ENCODE peak calls at places on chromosomes 1 and 21, in nine cellular contexts. U is activated T-cell treated with anti-CD3 and anti-CD28 coated beads, Interleukin-2, amount 50 U/mL, for 72 hours; H is stimulated activated CD4-positive, alpha-beta T cell treated with anti-CD3 and anti-CD28 coated beads, Interleukin-12 subunit alpha, Interleukin-12 subunit beta, amount 100 ng/mL, for 4 hours; S is SW 1271; W is erythroblast; F is CD4-positive, alpha-beta T cell; K is cerebellar cortex; X is bronchial epithelial cell; Y is GM03348. E is an unnamed sample.

GRCh38 chr1:210663730-210664573 is 335.2 kb downstream of the HHAT start:
- DNase-seq in U (no peak), H (no peak), S (no peak), W (no peak), F (no peak), K (no peak), X (no peak), Y (no peak), E (no peak)

GRCh38 chr21:34803792-34804440 is 135.1 kb downstream of the CLIC6 start:
- DNase-seq in U (no peak), H (no peak), S (no peak), W (no peak), F (no peak), K (no peak), X (no peak), Y (no peak), E (no peak)

GRCh38 chr1:207941664-207942063 is 30.7 kb upstream of the CD34 start:
- DNase-seq in U (no peak), H (no peak), S (no peak), W (no peak), F (no peak), K (peak), X (peak), Y (peak), E (peak)

GRCh38 chr1:37872692-37873091 is 13.3 kb upstream of the MTF1 start:
- DNase-seq in U (no peak), H (no peak), S (no peak), W (no peak), F (no peak), K (no peak), X (no peak), Y (no peak), E (no peak)

GRCh38 chr1:24910751-24911650 is 19.1 kb downstream of the RUNX3 start:
- DNase-seq in U (peak), H (no peak), S (no peak), W (no peak), F (peak), K (peak), X (peak), Y (no peak), E (no peak)

GRCh38 chr1:3834701-3835100 is 22.3 kb downstream of the CEP104 start:
- DNase-seq in U (no peak), H (no peak), S (no peak), W (no peak), F (no peak), K (no peak), X (no peak), Y (no peak), E (no peak)

GRCh38 chr1:1946540-1946939 is 27.5 kb upstream of the TMEM52 start:
- DNase-seq in U (no peak), H (no peak), S (no peak), W (no peak), F (no peak), K (peak), X (no peak), Y (peak), E (peak)

GRCh38 chr1:226845624-226846023 is 24.8 kb upstream of the PSEN2 start:
- DNase-seq in U (no peak), H (no peak), S (no peak), W (no peak), F (no peak), K (no peak), X (no peak), Y (no peak), E (no peak)

GRCh38 chr1:87314101-87314500 is 14.6 kb upstream of the LMO4 start:
- DNase-seq in U (no peak), H (no peak), S (no peak), W (no peak), F (no peak), K (no peak), X (no peak), Y (no peak), E (no peak)

GRCh38 chr1:91402023-91402422 is 2.6 kb downstream of the HFM1 start:
- DNase-seq in U (no peak), H (no peak), S (no peak), W (peak), F (no peak), K (peak), X (peak), Y (peak), E (no peak)

GRCh38 chr1:231596337-231596791 is 30.2 kb upstream of the DISC1 start:
- DNase-seq in U (no peak), H (no peak), S (no peak), W (no peak), F (no peak), K (no peak), X (no peak), Y (no peak), E (no peak)

GRCh38 chr1:48627467-48627866 is 149.2 kb downstream of the BEND5 start:
- DNase-seq in U (no peak), H (no peak), S (no peak), W (no peak), F (no peak), K (no peak), X (no peak), Y (no peak), E (peak)

GRCh38 chr1:154863702-154864174 is 6.3 kb downstream of the KCNN3 start:
- DNase-seq in U (peak), H (no peak), S (no peak), W (peak), F (no peak), K (no peak), X (peak), Y (peak), E (no peak)

GRCh38 chr1:159591981-159592380 is 4.4 kb downstream of the APCS start:
- DNase-seq in U (no peak), H (no peak), S (no peak), W (no peak), F (no peak), K (no peak), X (no peak), Y (no peak), E (no peak)

GRCh38 chr1:168691541-168691940 is 37.5 kb downstream of the DPT start:
- DNase-seq in U (no peak), H (no peak), S (no peak), W (no peak), F (no peak), K (no peak), X (no peak), Y (no peak), E (no peak)

GRCh38 chr1:20158358-20159070 is 19.4 kb downstream of the PLA2G2F start:
- DNase-seq in U (no peak), H (no peak), S (no peak), W (no peak), F (no peak), K (no peak), X (peak), Y (no peak), E (no peak)

GRCh38 chr1:169941982-169942830 is 48.5 kb upstream of the SCYL3 start:
- DNase-seq in U (no peak), H (no peak), S (no peak), W (no peak), F (no peak), K (peak), X (peak), Y (peak), E (no peak)

GRCh38 chr1:64543831-64544230 is 73.9 kb downstream of the CACHD1 start:
- DNase-seq in U (no peak), H (no peak), S (no peak), W (no peak), F (no peak), K (no peak), X (no peak), Y (peak), E (no peak)

GRCh38 chr1:203672354-203672753 is 45.7 kb downstream of the ATP2B4 start:
- DNase-seq in U (no peak), H (no peak), S (no peak), W (no peak), F (no peak), K (peak), X (no peak), Y (peak), E (peak)

GRCh38 chr1:51512611-51513010 is 6.5 kb downstream of the EPS15 start:
- DNase-seq in U (no peak), H (no peak), S (no peak), W (no peak), F (no peak), K (no peak), X (no peak), Y (no peak), E (no peak)

GRCh38 chr1:41742219-41742618 is 176.5 kb downstream of the HIVEP3 start:
- DNase-seq in U (no peak), H (no peak), S (no peak), W (no peak), F (no peak), K (no peak), X (peak), Y (peak), E (no peak)

GRCh38 chr1:184143449-184143848 is 91.9 kb downstream of the TSEN15 start:
- DNase-seq in U (no peak), H (no peak), S (no peak), W (no peak), F (no peak), K (peak), X (no peak), Y (peak), E (peak)

GRCh38 chr1:116569776-116570357 is 959 bp downstream of the CD58 start:
- DNase-seq in U (peak), H (peak), S (no peak), W (peak), F (peak), K (no peak), X (peak), Y (no peak), E (peak)

GRCh38 chr1:119878171-119878570 is 18.1 kb downstream of the ADAM30 start:
- DNase-seq in U (no peak), H (no peak), S (no peak), W (peak), F (no peak), K (no peak), X (no peak), Y (no peak), E (no peak)

GRCh38 chr1:220879090-220879508 is at the start of gene HLX:
- DNase-seq in U (peak), H (no peak), S (peak), W (peak), F (no peak), K (peak), X (peak), Y (peak), E (peak)

GRCh38 chr1:11414921-11415538 is 63.9 kb upstream of the DISP3 start:
- DNase-seq in U (no peak), H (no peak), S (no peak), W (no peak), F (no peak), K (no peak), X (no peak), Y (no peak), E (peak)

GRCh38 chr1:52634111-52634510 is 1.1 kb downstream of the SHISAL2A start:
- DNase-seq in U (peak), H (no peak), S (no peak), W (no peak), F (no peak), K (no peak), X (no peak), Y (no peak), E (no peak)

GRCh38 chr1:7004181-7004580 is 218.9 kb downstream of the CAMTA1 start:
- DNase-seq in U (no peak), H (no peak), S (no peak), W (no peak), F (no peak), K (peak), X (no peak), Y (no peak), E (no peak)

GRCh38 chr1:60055336-60055735 is 18.2 kb downstream of the C1orf87 start:
- DNase-seq in U (no peak), H (no peak), S (no peak), W (no peak), F (no peak), K (no peak), X (peak), Y (no peak), E (no peak)

GRCh38 chr1:8962812-8963669 is 17.4 kb downstream of the CA6 start:
- DNase-seq in U (peak), H (no peak), S (peak), W (peak), F (no peak), K (peak), X (peak), Y (peak), E (no peak)

GRCh38 chr1:153774780-153775431 is at the start of gene SLC27A3:
- DNase-seq in U (no peak), H (peak), S (no peak), W (peak), F (no peak), K (peak), X (peak), Y (peak), E (peak)

GRCh38 chr1:93715529-93716126 is 34.0 kb upstream of the BCAR3 start:
- DNase-seq in U (peak), H (no peak), S (no peak), W (no peak), F (no peak), K (peak), X (no peak), Y (no peak), E (no peak)

GRCh38 chr1:225881081-225882007 is 836 bp downstream of the TMEM63A start:
- DNase-seq in U (peak), H (peak), S (peak), W (peak), F (peak), K (no peak), X (peak), Y (peak), E (no peak)

E was measured in head of caudate nucleus.